ENCODE peak calls at places on chromosomes 1 and 21, in four cellular contexts. T is A549, D is lower lobe of right lung, I is PC-9. X is an unnamed sample.

GRCh38 chr1:227941509-227942020 is 6.2 kb downstream of the WNT9A start:
- DNase-seq in I (no peak), T (no peak), D (peak), X (no peak)

GRCh38 chr1:159436469-159436868 is 3.1 kb upstream of the OR10J1 start:
- DNase-seq in I (no peak), T (no peak), D (no peak), X (no peak)

GRCh38 chr1:224203243-224204016 is 20.4 kb downstream of the DEGS1 start:
- DNase-seq in I (peak), T (no peak), D (peak), X (no peak)

GRCh38 chr1:37892151-37893047 is 33.0 kb upstream of the MTF1 start:
- DNase-seq in D (no peak), T (no peak), I (no peak), X (no peak)

GRCh38 chr1:63010898-63011660 is 227.1 kb downstream of the ATG4C start:
- DNase-seq in T (no peak), I (no peak), D (no peak), X (no peak)

GRCh38 chr1:220326578-220326977 is 54.3 kb upstream of the RAB3GAP2 start:
- DNase-seq in D (no peak), T (no peak), I (peak), X (no peak)

GRCh38 chr1:10353282-10353681 is 45.6 kb upstream of the PGD start:
- DNase-seq in T (no peak), D (no peak), I (no peak), X (no peak)

GRCh38 chr21:46284077-46284644 is 1.2 kb downstream of the MCM3AP start:
- DNase-seq in T (no peak), D (no peak), I (no peak), X (no peak)

GRCh38 chr1:175023043-175023921 is at the start of gene MRPS14:
- DNase-seq in T (peak), D (peak), I (peak), X (peak)

GRCh38 chr1:246035060-246035531 is 472.0 kb downstream of the SMYD3 start:
- DNase-seq in D (no peak), I (no peak), T (no peak), X (no peak)

GRCh38 chr1:58968360-58968952 is 184.6 kb upstream of the JUN start:
- DNase-seq in I (no peak), D (peak), T (no peak), X (no peak)

GRCh38 chr1:200445213-200445612 is 35.4 kb upstream of the ZNF281 start:
- DNase-seq in D (no peak), T (no peak), I (no peak), X (peak)

GRCh38 chr1:156430809-156431208 is 61.8 kb downstream of the RHBG start:
- DNase-seq in I (no peak), D (no peak), T (no peak), X (no peak)

GRCh38 chr1:21318714-21319159 is 28.5 kb upstream of the ECE1 start:
- DNase-seq in I (no peak), T (no peak), D (peak), X (no peak)

GRCh38 chr1:10773376-10773775 is 23.1 kb downstream of the CASZ1 start:
- DNase-seq in D (peak), T (no peak), I (no peak), X (no peak)

GRCh38 chr1:56169856-56170255 is 409.5 kb downstream of the PLPP3 start:
- DNase-seq in T (no peak), I (no peak), D (no peak), X (no peak)

GRCh38 chr1:43256675-43257570 is 12.9 kb upstream of the TMEM125 start:
- DNase-seq in I (peak), D (peak), T (no peak), X (no peak)

GRCh38 chr1:200590001-200590400 is 30.6 kb downstream of the KIF14 start:
- DNase-seq in T (no peak), I (no peak), D (no peak), X (no peak)

GRCh38 chr1:176603696-176604095 is 140.7 kb downstream of the PAPPA2 start:
- DNase-seq in T (no peak), I (no peak), D (no peak), X (no peak)

GRCh38 chr1:186073697-186074096 is 301.4 kb downstream of the TPR start:
- DNase-seq in D (no peak), T (no peak), I (no peak), X (no peak)

GRCh38 chr1:220680085-220680687 is 10.0 kb upstream of the C1orf115 start:
- DNase-seq in D (no peak), I (no peak), T (peak), X (no peak)

GRCh38 chr21:33051925-33052324 is 18.0 kb upstream of the OLIG1 start:
- DNase-seq in I (no peak), T (no peak), D (no peak), X (no peak)

GRCh38 chr1:205335692-205336091 is 14.1 kb upstream of the NUAK2 start:
- DNase-seq in T (peak), I (peak), D (peak), X (peak)

GRCh38 chr21:45555557-45556301 is 13.5 kb upstream of the SLC19A1 start:
- DNase-seq in I (no peak), D (peak), T (peak), X (peak)

GRCh38 chr1:23436520-23437354 is 12.2 kb upstream of the TCEA3 start:
- DNase-seq in T (no peak), I (no peak), D (peak), X (no peak)

GRCh38 chr1:89310505-89310904 is 37.8 kb upstream of the GBP5 start:
- DNase-seq in D (no peak), I (no peak), T (no peak), X (no peak)

GRCh38 chr1:40662864-40663263 is 2.6 kb downstream of the RIMS3 start:
- DNase-seq in D (no peak), I (no peak), T (no peak), X (no peak)

GRCh38 chr1:24970399-24970753 is 40.3 kb upstream of the RUNX3 start:
- DNase-seq in D (no peak), T (no peak), I (no peak), X (peak)

GRCh38 chr1:189131576-189131975 is 1346.1 kb downstream of the BRINP3 start:
- DNase-seq in D (no peak), T (no peak), I (no peak), X (no peak)

GRCh38 chr21:17554619-17555472 is 42.0 kb downstream of the CXADR start:
- DNase-seq in I (no peak), T (peak), D (no peak), X (no peak)

GRCh38 chr1:184403961-184404726 is 17.3 kb downstream of the C1orf21 start:
- DNase-seq in I (no peak), D (no peak), T (no peak), X (no peak)

GRCh38 chr1:79874289-79874688 is 867.8 kb upstream of the ADGRL4 start:
- DNase-seq in D (no peak), I (no peak), T (no peak), X (no peak)

GRCh38 chr1:207991331-207991914 is 80.5 kb upstream of the CD34 start:
- DNase-seq in D (no peak), I (no peak), T (no peak), X (no peak)

GRCh38 chr21:45269861-45270260 is 17.8 kb downstream of the POFUT2 start:
- DNase-seq in T (no peak), D (no peak), I (no peak), X (peak)

GRCh38 chr1:84377480-84378095 is 20.7 kb upstream of the DNASE2B start:
- DNase-seq in D (no peak), T (no peak), I (no peak), X (no peak)
- H3K27ac ChIP-seq in D (no peak), T (no peak), I (no peak), X (no peak)

DNA sequence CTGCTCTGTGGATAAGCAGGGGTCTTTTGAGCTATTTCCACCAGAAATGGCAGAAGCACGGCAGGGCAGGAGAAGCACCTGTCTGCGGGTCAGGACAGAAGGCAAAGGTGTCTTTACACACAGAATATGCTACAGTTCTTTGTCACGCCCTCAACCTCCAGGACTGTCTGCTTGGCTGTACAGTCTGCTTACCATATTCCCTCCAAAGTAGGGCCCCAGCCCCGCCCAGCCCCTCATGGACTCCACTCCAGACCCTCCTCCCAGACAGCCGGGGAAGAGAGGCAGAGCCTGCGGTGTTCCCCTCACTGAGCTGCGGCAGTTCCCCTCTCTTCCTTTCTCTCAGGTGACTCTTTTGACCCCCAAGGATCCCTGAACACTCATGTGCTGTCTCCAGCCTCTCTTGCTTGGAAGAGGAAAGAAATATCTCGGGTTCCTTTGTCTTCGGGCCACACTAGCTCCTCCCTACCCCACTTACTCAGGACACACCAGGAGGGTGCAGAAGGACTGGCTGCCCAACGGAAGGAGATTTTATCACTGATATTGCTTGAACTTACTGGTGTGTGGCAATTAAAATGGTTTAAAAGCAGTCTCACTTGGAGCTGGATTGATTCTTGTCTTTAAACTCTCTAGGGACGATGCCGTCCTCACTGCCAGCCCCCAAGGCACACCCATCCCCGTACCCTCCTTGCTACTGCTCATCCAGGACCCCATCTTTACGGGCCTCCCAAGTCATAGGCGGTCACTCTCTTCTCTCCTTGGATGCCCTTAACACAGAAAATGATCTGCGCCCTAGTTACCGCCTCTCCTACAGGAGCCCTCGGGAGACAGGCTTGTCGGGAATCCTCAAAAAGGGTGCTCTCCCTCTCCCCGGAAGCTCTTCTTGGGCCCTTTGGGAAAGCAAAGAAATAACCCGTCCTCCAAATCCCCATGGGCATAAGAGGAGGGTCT is 169.7 kb downstream of the TOMM20 start:
- DNase-seq in T (no peak), D (no peak), I (peak), X (no peak)
- H3K27ac ChIP-seq in T (peak), D (peak), I (peak), X (no peak)

DNA sequence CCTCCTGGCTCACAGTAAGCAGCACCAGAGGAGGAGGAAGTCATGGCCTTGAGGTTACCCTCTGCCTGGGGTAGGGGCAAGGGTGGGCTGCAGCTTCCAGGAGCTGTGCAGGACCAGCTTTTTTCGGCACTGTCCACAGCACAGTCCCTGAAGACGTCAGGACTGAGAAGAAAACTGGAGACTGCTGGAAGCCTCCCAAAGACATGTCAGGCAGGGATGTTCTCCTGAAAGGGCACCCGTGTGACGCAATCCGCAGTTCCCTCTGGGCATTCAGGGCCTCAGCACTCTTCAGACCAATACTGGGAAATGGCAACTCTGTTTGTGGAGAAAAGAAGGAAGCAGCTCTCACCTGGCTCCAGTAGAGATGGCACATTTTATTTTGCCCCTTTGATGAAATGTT is 64.8 kb upstream of the TENT5C start:
- DNase-seq in D (peak), I (no peak), T (no peak), X (no peak)
- H3K27ac ChIP-seq in D (no peak), I (no peak), T (no peak), X (no peak)

DNA sequence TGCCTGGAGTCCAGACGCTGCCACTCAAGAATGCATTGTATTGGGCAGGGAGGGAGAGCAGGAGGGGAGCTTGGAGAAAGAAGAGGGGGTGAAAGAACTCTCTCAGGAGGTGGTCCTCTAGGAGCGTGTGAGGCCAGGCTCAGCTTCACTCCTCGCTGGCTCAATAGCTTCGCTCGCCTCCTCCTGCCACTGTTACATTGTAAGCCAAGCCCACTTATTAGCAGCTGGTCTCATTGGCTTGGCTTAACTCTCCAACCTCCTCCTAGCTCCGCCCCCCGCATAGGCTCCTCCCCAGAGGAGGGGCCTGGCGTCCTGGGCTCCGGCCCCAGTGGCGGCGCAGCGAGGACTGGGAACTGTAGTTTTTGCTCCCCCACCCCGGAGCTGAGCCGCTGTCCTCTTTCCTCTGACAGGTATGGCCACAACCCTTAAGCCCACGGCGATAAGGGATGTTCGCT is at the start of gene KCNN3:
- DNase-seq in I (peak), D (peak), T (peak), X (peak)
- H3K27ac ChIP-seq in I (no peak), D (no peak), T (peak), X (no peak)

GRCh38 chr1:167095368-167095767 is 1.5 kb downstream of the STYXL2 start:
- DNase-seq in T (no peak), D (no peak), I (peak), X (no peak)
- H3K27ac ChIP-seq in T (no peak), D (no peak), I (no peak), X (no peak)

X was measured in SJSA1.